ENCODE peak calls at places on chromosome 4, in five cellular contexts. One of them, this sample, is unnamed.

GRCh38 chr4:13640149-13640671 is 12.7 kb upstream of the BOD1L1 start:
- DNase-seq in D721Med: no peak
- DNase-seq in hypothalamus: no peak
- DNase-seq in T-helper 22 cell: no peak
- DNase-seq in T follicular helper cell: no peak
- DNase-seq in this sample: no peak

GRCh38 chr4:177263818-177264217 is 45.9 kb upstream of the NEIL3 start:
- DNase-seq in D721Med: no peak
- DNase-seq in hypothalamus: no peak
- DNase-seq in T-helper 22 cell: no peak
- DNase-seq in T follicular helper cell: no peak
- DNase-seq in this sample: no peak

GRCh38 chr4:8688041-8688907 is 95.7 kb downstream of the CPZ start:
- DNase-seq in D721Med: no peak
- DNase-seq in hypothalamus: peak; percentile 33
- DNase-seq in T-helper 22 cell: no peak
- DNase-seq in T follicular helper cell: no peak
- DNase-seq in this sample: peak; percentile 59

GRCh38 chr4:118033148-118034060 is 882 bp upstream of the NDST3 start:
- DNase-seq in D721Med: peak; percentile 31
- DNase-seq in hypothalamus: peak; percentile 23
- DNase-seq in T-helper 22 cell: no peak
- DNase-seq in T follicular helper cell: no peak
- DNase-seq in this sample: peak; percentile 56

GRCh38 chr4:22500831-22501714 is 14.8 kb downstream of the ADGRA3 start:
- DNase-seq in D721Med: no peak
- DNase-seq in hypothalamus: no peak
- DNase-seq in T-helper 22 cell: no peak
- DNase-seq in T follicular helper cell: no peak
- DNase-seq in this sample: no peak

GRCh38 chr4:54945838-54946237 is 179.6 kb downstream of the KDR start:
- DNase-seq in D721Med: no peak
- DNase-seq in hypothalamus: no peak
- DNase-seq in T-helper 22 cell: no peak
- DNase-seq in T follicular helper cell: no peak
- DNase-seq in this sample: no peak

GRCh38 chr4:155629831-155630425 is 36.7 kb upstream of the GUCY1A1 start:
- DNase-seq in D721Med: no peak
- DNase-seq in hypothalamus: no peak
- DNase-seq in T-helper 22 cell: no peak
- DNase-seq in T follicular helper cell: no peak
- DNase-seq in this sample: no peak

GRCh38 chr4:17613761-17614415 is 553 bp upstream of the MED28 start:
- DNase-seq in D721Med: no peak
- DNase-seq in hypothalamus: no peak
- DNase-seq in T-helper 22 cell: peak; percentile 14
- DNase-seq in T follicular helper cell: peak; percentile 7
- DNase-seq in this sample: peak; percentile 3

GRCh38 chr4:117771647-117772337 is 262.5 kb upstream of the NDST3 start:
- DNase-seq in D721Med: no peak
- DNase-seq in hypothalamus: no peak
- DNase-seq in T-helper 22 cell: no peak
- DNase-seq in T follicular helper cell: no peak
- DNase-seq in this sample: no peak

GRCh38 chr4:990746-991367 is 2.3 kb downstream of the SLC26A1 start:
- DNase-seq in D721Med: no peak
- DNase-seq in hypothalamus: no peak
- DNase-seq in T-helper 22 cell: no peak
- DNase-seq in T follicular helper cell: no peak
- DNase-seq in this sample: no peak

GRCh38 chr4:8241895-8242696 is 27.5 kb upstream of the HTRA3 start:
- DNase-seq in D721Med: peak; percentile 98
- DNase-seq in hypothalamus: peak; percentile 74
- DNase-seq in T-helper 22 cell: peak; percentile 40
- DNase-seq in T follicular helper cell: peak; percentile 66
- DNase-seq in this sample: peak; percentile 88

GRCh38 chr4:150297861-150298474 is 219.7 kb downstream of the DCLK2 start:
- DNase-seq in D721Med: no peak
- DNase-seq in hypothalamus: peak; percentile 20
- DNase-seq in T-helper 22 cell: no peak
- DNase-seq in T follicular helper cell: peak; percentile 17
- DNase-seq in this sample: peak; percentile 43

GRCh38 chr4:6019316-6020263 is 1.4 kb upstream of the C4orf50 start:
- DNase-seq in D721Med: peak; percentile 66
- DNase-seq in hypothalamus: peak; percentile 53
- DNase-seq in T-helper 22 cell: no peak
- DNase-seq in T follicular helper cell: no peak
- DNase-seq in this sample: peak; percentile 67

GRCh38 chr4:93433840-93434239 is 394.7 kb upstream of the ATOH1 start:
- DNase-seq in D721Med: no peak
- DNase-seq in hypothalamus: no peak
- DNase-seq in T-helper 22 cell: no peak
- DNase-seq in T follicular helper cell: no peak
- DNase-seq in this sample: no peak

GRCh38 chr4:14865804-14866203 is 136.5 kb upstream of the CPEB2 start:
- DNase-seq in D721Med: no peak
- DNase-seq in hypothalamus: no peak
- DNase-seq in T-helper 22 cell: no peak
- DNase-seq in T follicular helper cell: no peak
- DNase-seq in this sample: no peak

GRCh38 chr4:7772708-7773385 is 166.8 kb downstream of the AFAP1 start:
- DNase-seq in D721Med: no peak
- DNase-seq in hypothalamus: no peak
- DNase-seq in T-helper 22 cell: no peak
- DNase-seq in T follicular helper cell: no peak
- DNase-seq in this sample: no peak

GRCh38 chr4:54683616-54684346 is 26.0 kb downstream of the KIT start:
- DNase-seq in D721Med: no peak
- DNase-seq in hypothalamus: no peak
- DNase-seq in T-helper 22 cell: no peak
- DNase-seq in T follicular helper cell: peak; percentile 25
- DNase-seq in this sample: no peak

GRCh38 chr4:75710246-75710645 is 14.1 kb upstream of the USO1 start:
- DNase-seq in D721Med: no peak
- DNase-seq in hypothalamus: no peak
- DNase-seq in T-helper 22 cell: no peak
- DNase-seq in T follicular helper cell: no peak
- DNase-seq in this sample: no peak

GRCh38 chr4:158861766-158862165 is 92.9 kb downstream of the FNIP2 start:
- DNase-seq in D721Med: no peak
- DNase-seq in hypothalamus: no peak
- DNase-seq in T-helper 22 cell: no peak
- DNase-seq in T follicular helper cell: no peak
- DNase-seq in this sample: no peak

GRCh38 chr4:99651370-99651769 is 6.3 kb downstream of the C4orf54 start:
- DNase-seq in D721Med: no peak
- DNase-seq in hypothalamus: no peak
- DNase-seq in T-helper 22 cell: no peak
- DNase-seq in T follicular helper cell: no peak
- DNase-seq in this sample: no peak

GRCh38 chr4:149831656-149832208 is 16.1 kb upstream of the IQCM start:
- DNase-seq in D721Med: no peak
- DNase-seq in hypothalamus: no peak
- DNase-seq in T-helper 22 cell: no peak
- DNase-seq in T follicular helper cell: no peak
- DNase-seq in this sample: no peak

GRCh38 chr4:6263541-6264540 is 5.8 kb upstream of the WFS1 start:
- DNase-seq in D721Med: no peak
- DNase-seq in hypothalamus: no peak
- DNase-seq in T-helper 22 cell: no peak
- DNase-seq in T follicular helper cell: no peak
- DNase-seq in this sample: no peak

GRCh38 chr4:176435891-176436499 is 116.2 kb downstream of the SPCS3 start:
- DNase-seq in D721Med: no peak
- DNase-seq in hypothalamus: no peak
- DNase-seq in T-helper 22 cell: no peak
- DNase-seq in T follicular helper cell: no peak
- DNase-seq in this sample: no peak

GRCh38 chr4:169619518-169619957 is 840 bp upstream of the CLCN3 start:
- DNase-seq in D721Med: no peak
- DNase-seq in hypothalamus: peak; percentile 34
- DNase-seq in T-helper 22 cell: peak; percentile 37
- DNase-seq in T follicular helper cell: peak; percentile 33
- DNase-seq in this sample: peak; percentile 15

GRCh38 chr4:68310651-68311247 is 39.1 kb downstream of the YTHDC1 start:
- DNase-seq in D721Med: no peak
- DNase-seq in hypothalamus: no peak
- DNase-seq in T-helper 22 cell: no peak
- DNase-seq in T follicular helper cell: no peak
- DNase-seq in this sample: no peak

GRCh38 chr4:128844931-128845330 is 35.4 kb downstream of the JADE1 start:
- DNase-seq in D721Med: no peak
- DNase-seq in hypothalamus: peak; percentile 20
- DNase-seq in T-helper 22 cell: no peak
- DNase-seq in T follicular helper cell: no peak
- DNase-seq in this sample: no peak

GRCh38 chr4:183700407-183700806 is 41.3 kb downstream of the TRAPPC11 start:
- DNase-seq in D721Med: no peak
- DNase-seq in hypothalamus: no peak
- DNase-seq in T-helper 22 cell: no peak
- DNase-seq in T follicular helper cell: no peak
- DNase-seq in this sample: no peak

GRCh38 chr4:105350859-105351494 is 122.9 kb downstream of the PPA2 start:
- DNase-seq in D721Med: no peak
- DNase-seq in hypothalamus: no peak
- DNase-seq in T-helper 22 cell: no peak
- DNase-seq in T follicular helper cell: no peak
- DNase-seq in this sample: no peak

GRCh38 chr4:114236370-114236769 is 256.9 kb upstream of the ARSJ start:
- DNase-seq in D721Med: no peak
- DNase-seq in hypothalamus: no peak
- DNase-seq in T-helper 22 cell: no peak
- DNase-seq in T follicular helper cell: no peak
- DNase-seq in this sample: no peak

This sample was measured in neuronal stem cell.